ENCODE peak calls at places on chromosomes 11 and 22, in eight cellular contexts. R, Q, G, K, C, M, J and D are unnamed samples.

GRCh38 chr11:120295110-120295509 is 30.0 kb upstream of the TLCD5 start:
- DNase-seq in Q (no peak), G (no peak), K (no peak), M (no peak), J (peak; percentile 52), R (no peak), C (no peak), D (peak; percentile 76)

GRCh38 chr11:115470928-115471327 is 33.3 kb downstream of the CADM1 start:
- DNase-seq in K (no peak), C (no peak), Q (no peak), M (no peak), J (no peak), R (no peak), G (no peak), D (no peak)

GRCh38 chr22:48719978-48720661 is 1107.6 kb downstream of the BRD1 start:
- DNase-seq in K (no peak), J (no peak), G (no peak), C (no peak), Q (no peak), R (no peak), M (no peak), D (no peak)

GRCh38 chr11:64725601-64726139 is 2.7 kb upstream of the NRXN2 start:
- DNase-seq in R (no peak), Q (no peak), C (no peak), M (peak; percentile 21), J (no peak), G (no peak), K (no peak), D (no peak)

GRCh38 chr11:73466643-73467042 is 90.4 kb downstream of the RELT start:
- DNase-seq in M (no peak), J (no peak), K (no peak), G (no peak), C (no peak), R (no peak), Q (no peak), D (no peak)

GRCh38 chr22:37012956-37013355 is 6.3 kb downstream of the TST start:
- DNase-seq in K (no peak), G (no peak), R (no peak), M (no peak), J (no peak), Q (no peak), C (no peak), D (no peak)

GRCh38 chr11:2366271-2366670 is 10.8 kb upstream of the CD81 start:
- DNase-seq in J (no peak), G (no peak), K (no peak), C (no peak), Q (no peak), M (peak; percentile 56), R (no peak), D (no peak)

GRCh38 chr11:18705651-18706281 is 7.2 kb downstream of the TMEM86A start:
- DNase-seq in C (no peak), R (peak; percentile 54), J (peak; percentile 47), G (no peak), M (peak; percentile 75), Q (no peak), K (no peak), D (peak; percentile 46)

GRCh38 chr22:45233386-45233785 is 7.3 kb downstream of the KIAA0930 start:
- DNase-seq in G (no peak), M (no peak), K (no peak), J (no peak), C (no peak), R (no peak), Q (no peak), D (no peak)

GRCh38 chr22:19731736-19732135 is 8.4 kb downstream of the GP1BB start:
- DNase-seq in J (no peak), Q (no peak), C (no peak), G (no peak), R (no peak), K (no peak), M (no peak), D (no peak)

GRCh38 chr11:116507016-116507415 is 265.8 kb downstream of the BUD13 start:
- DNase-seq in J (no peak), Q (no peak), R (peak; percentile 17), K (no peak), C (no peak), G (no peak), M (no peak), D (no peak)

GRCh38 chr22:49825944-49826602 is 1.6 kb downstream of the BRD1 start:
- DNase-seq in K (no peak), R (peak; percentile 66), G (peak; percentile 46), M (no peak), Q (no peak), C (peak; percentile 27), J (no peak), D (peak; percentile 38)

GRCh38 chr11:93000511-93001476 is 31.3 kb downstream of the MTNR1B start:
- DNase-seq in C (peak; percentile 86), R (no peak), J (no peak), M (no peak), G (peak; percentile 96), Q (no peak), K (no peak), D (peak; percentile 62)

GRCh38 chr22:50342651-50343540 is at the start of gene PPP6R2:
- DNase-seq in M (peak; percentile 92), J (peak; percentile 88), Q (peak; percentile 80), R (peak; percentile 95), G (peak; percentile 47), K (no peak), C (peak; percentile 79), D (peak; percentile 81)

GRCh38 chr11:2099523-2100316 is 39.5 kb downstream of the IGF2 start:
- DNase-seq in C (peak; percentile 34), G (peak; percentile 83), Q (no peak), J (peak; percentile 47), K (no peak), R (no peak), M (peak; percentile 49), D (no peak)

GRCh38 chr11:68384530-68385081 is 72.2 kb downstream of the LRP5 start:
- DNase-seq in M (no peak), C (no peak), G (no peak), R (no peak), J (no peak), K (no peak), Q (no peak), D (no peak)

GRCh38 chr11:45180158-45180887 is 33.9 kb downstream of the PRDM11 start:
- DNase-seq in G (peak; percentile 25), M (peak; percentile 74), K (no peak), Q (no peak), R (no peak), J (peak; percentile 69), C (peak; percentile 72), D (peak; percentile 63)

GRCh38 chr11:107590460-107591097 is 368 bp upstream of the ELMOD1 start:
- DNase-seq in K (no peak), G (no peak), R (no peak), Q (no peak), J (no peak), C (no peak), M (no peak), D (no peak)

GRCh38 chr11:107591446-107592236 is 694 bp downstream of the ELMOD1 start:
- DNase-seq in R (no peak), C (no peak), M (no peak), J (peak; percentile 11), G (no peak), K (no peak), Q (no peak), D (no peak)

GRCh38 chr11:107591098-107591445 is at the start of gene ELMOD1:
- DNase-seq in C (peak; percentile 54), J (peak; percentile 34), Q (peak; percentile 36), M (peak; percentile 50), G (no peak), R (no peak), K (no peak), D (peak; percentile 61)

GRCh38 chr11:107592813-107593212 is 1.9 kb downstream of the ELMOD1 start:
- DNase-seq in J (no peak), G (no peak), M (no peak), Q (no peak), K (no peak), R (no peak), C (no peak), D (no peak)

DNA sequence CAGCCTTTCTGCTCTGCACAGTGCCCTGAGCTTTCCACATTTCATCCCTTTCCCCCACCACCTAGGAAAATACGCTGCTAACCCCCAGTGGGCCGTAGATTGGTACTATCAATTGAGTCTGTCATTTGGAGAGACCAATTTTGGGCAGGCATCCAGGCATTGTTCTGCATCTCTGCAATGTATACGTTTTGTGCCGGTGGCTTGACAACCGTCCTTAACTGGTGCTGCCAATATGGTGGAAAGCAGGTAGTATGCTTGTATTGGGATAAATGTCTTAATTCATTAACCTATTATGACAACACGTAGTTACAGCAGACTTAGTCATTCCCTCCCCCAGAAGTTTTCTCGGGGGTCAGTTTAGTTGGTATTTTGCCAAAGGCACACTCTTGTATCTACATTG is 1.3 kb downstream of the ELMOD1 start:
- DNase-seq in K (no peak), C (no peak), M (no peak), R (no peak), Q (no peak), G (no peak), J (no peak), D (no peak)
- H3K27me3 ChIP-seq in K (peaks cover 21% of the 10 kb centered on the region), C (peaks cover 78% of the 10 kb centered on the region), M (no peaks in the 10 kb centered on the region), R (peaks cover 34% of the 10 kb centered on the region), Q (peaks cover 98% of the 10 kb centered on the region), G (peaks cover 27% of the 10 kb centered on the region), J (peaks cover 37% of the 10 kb centered on the region), D (peaks cover 49% of the 10 kb centered on the region)

DNA sequence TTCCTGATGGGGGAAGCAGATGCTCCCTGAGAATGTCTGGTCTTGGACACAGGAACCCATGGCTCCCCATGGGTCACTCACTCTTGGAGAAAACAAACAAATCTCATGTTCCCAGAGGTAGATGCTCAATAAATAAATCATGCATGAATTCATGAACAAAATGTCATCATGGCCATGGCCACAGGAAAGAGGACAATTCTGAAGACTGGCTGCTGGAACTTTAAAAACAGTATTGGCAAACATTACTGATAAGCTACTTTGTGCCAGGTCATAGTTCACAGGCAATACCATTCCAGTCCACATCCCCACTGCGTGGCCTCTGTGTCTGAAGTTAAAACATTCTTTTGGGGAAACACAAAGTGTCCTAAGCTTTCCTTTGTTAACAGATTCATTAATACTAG is 9.2 kb upstream of the SMIM35 start:
- DNase-seq in G (no peak), J (no peak), C (no peak), M (no peak), R (no peak), Q (no peak), K (no peak), D (no peak)
- H3K27me3 ChIP-seq in G (no peaks in the 10 kb centered on the region), J (no peaks in the 10 kb centered on the region), C (no peaks in the 10 kb centered on the region), M (no peaks in the 10 kb centered on the region), R (no peaks in the 10 kb centered on the region), Q (no peaks in the 10 kb centered on the region), K (no peaks in the 10 kb centered on the region), D (no peaks in the 10 kb centered on the region)

DNA sequence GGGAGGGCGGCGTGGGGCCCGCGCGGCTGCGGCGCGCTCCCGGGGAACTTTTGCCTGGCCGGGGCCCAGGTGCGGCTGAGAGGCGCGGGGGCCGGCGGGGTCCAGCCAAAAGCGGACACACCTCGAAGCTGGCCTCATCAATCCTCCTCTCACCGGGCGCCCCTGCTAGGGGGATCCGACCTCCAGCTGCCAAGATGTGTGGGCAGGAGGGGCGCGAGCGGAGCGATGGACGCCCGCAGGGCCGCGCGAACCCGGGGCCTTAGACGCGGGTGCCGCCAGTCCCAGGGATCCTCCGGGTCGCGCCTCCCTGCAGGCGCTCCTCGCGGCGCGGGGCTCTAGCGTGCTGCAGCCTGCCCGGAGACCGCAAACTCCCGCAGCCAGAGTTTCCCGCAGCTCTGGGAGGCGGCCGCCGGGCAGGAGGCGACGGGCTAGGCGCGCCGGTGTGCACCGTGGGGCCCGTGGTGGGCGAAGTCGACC is 785 bp downstream of the IGSF9B start:
- DNase-seq in J (no peak), M (no peak), K (no peak), R (no peak), C (no peak), Q (no peak), G (no peak), D (no peak)
- H3K27me3 ChIP-seq in J (peaks cover 14% of the 10 kb centered on the region), M (no peaks in the 10 kb centered on the region), K (no peaks in the 10 kb centered on the region), R (no peaks in the 10 kb centered on the region), C (no peaks in the 10 kb centered on the region), Q (peaks cover 70% of the 10 kb centered on the region), G (peaks cover 15% of the 10 kb centered on the region), D (peaks cover 34% of the 10 kb centered on the region)

GRCh38 chr11:75667268-75667830 is 1.5 kb downstream of the MAP6 start:
- DNase-seq in J (peak; percentile 26), K (no peak), Q (peak; percentile 20), R (no peak), G (no peak), C (no peak), M (peak; percentile 51), D (peak; percentile 51)
- H3K27me3 ChIP-seq in J (peaks cover 11% of the 10 kb centered on the region), K (peaks cover 56% of the 10 kb centered on the region), Q (peaks cover 97% of the 10 kb centered on the region), R (peaks cover 15% of the 10 kb centered on the region), G (peaks cover 34% of the 10 kb centered on the region), C (peaks cover 49% of the 10 kb centered on the region), M (no peaks in the 10 kb centered on the region), D (no peaks in the 10 kb centered on the region)